ENCODE peak calls at places on chromosomes 16 and 17, in eight cellular contexts. One of them, this sample, is unnamed.

GRCh38 chr16:65576631-65577030 is 454.8 kb upstream of the CDH11 start:
- DNase-seq in aorta: no peak
- DNase-seq in NCI-H1048: no peak
- DNase-seq in MCF 10A: no peak
- DNase-seq in T-cell: no peak
- DNase-seq in NCI-H1092: no peak
- DNase-seq in GM19239: no peak
- DNase-seq in HuH-7.5: no peak
- DNase-seq in this sample: no peak

GRCh38 chr17:68533887-68534700 is 21.9 kb downstream of the PRKAR1A start:
- DNase-seq in GM19239: no peak
- DNase-seq in HuH-7.5: no peak
- DNase-seq in NCI-H1092: no peak
- DNase-seq in MCF 10A: no peak
- DNase-seq in T-cell: no peak
- DNase-seq in NCI-H1048: no peak
- DNase-seq in aorta: no peak
- DNase-seq in this sample: no peak

GRCh38 chr17:67042104-67042899 is 2.1 kb upstream of the CACNG1 start:
- DNase-seq in HuH-7.5: no peak
- DNase-seq in MCF 10A: no peak
- DNase-seq in NCI-H1048: no peak
- DNase-seq in NCI-H1092: no peak
- DNase-seq in aorta: no peak
- DNase-seq in T-cell: no peak
- DNase-seq in GM19239: no peak
- DNase-seq in this sample: no peak

GRCh38 chr17:77160032-77160876 is 19.5 kb downstream of the SEC14L1 start:
- DNase-seq in aorta: no peak
- DNase-seq in MCF 10A: no peak
- DNase-seq in GM19239: no peak
- DNase-seq in NCI-H1092: peak; percentile 26
- DNase-seq in T-cell: no peak
- DNase-seq in HuH-7.5: no peak
- DNase-seq in NCI-H1048: peak; percentile 32
- DNase-seq in this sample: no peak

GRCh38 chr17:18248300-18248731 is 10.2 kb downstream of the FLII start:
- DNase-seq in T-cell: peak; percentile 59
- DNase-seq in NCI-H1092: peak; percentile 48
- DNase-seq in NCI-H1048: no peak
- DNase-seq in aorta: no peak
- DNase-seq in HuH-7.5: peak; percentile 95
- DNase-seq in MCF 10A: peak; percentile 83
- DNase-seq in GM19239: peak; percentile 99
- DNase-seq in this sample: peak; percentile 44

GRCh38 chr17:72560303-72561247 is 439.8 kb downstream of the SOX9 start:
- DNase-seq in T-cell: peak; percentile 10
- DNase-seq in NCI-H1048: no peak
- DNase-seq in HuH-7.5: peak; percentile 64
- DNase-seq in NCI-H1092: peak; percentile 42
- DNase-seq in aorta: peak; percentile 63
- DNase-seq in MCF 10A: peak; percentile 65
- DNase-seq in GM19239: peak; percentile 76
- DNase-seq in this sample: peak; percentile 50

GRCh38 chr16:11675561-11676511 is 7.6 kb downstream of the SNN start:
- DNase-seq in NCI-H1092: no peak
- DNase-seq in HuH-7.5: peak; percentile 47
- DNase-seq in GM19239: no peak
- DNase-seq in NCI-H1048: no peak
- DNase-seq in MCF 10A: peak; percentile 80
- DNase-seq in T-cell: no peak
- DNase-seq in aorta: peak; percentile 73
- DNase-seq in this sample: peak; percentile 67

GRCh38 chr17:17256316-17256715 is 19.3 kb upstream of the FLCN start:
- DNase-seq in NCI-H1092: no peak
- DNase-seq in MCF 10A: no peak
- DNase-seq in GM19239: no peak
- DNase-seq in T-cell: no peak
- DNase-seq in HuH-7.5: no peak
- DNase-seq in NCI-H1048: no peak
- DNase-seq in aorta: no peak
- DNase-seq in this sample: no peak

GRCh38 chr16:31268033-31268365 is 8.2 kb downstream of the ITGAM start:
- DNase-seq in aorta: peak; percentile 23
- DNase-seq in NCI-H1048: no peak
- DNase-seq in HuH-7.5: no peak
- DNase-seq in T-cell: no peak
- DNase-seq in NCI-H1092: no peak
- DNase-seq in GM19239: no peak
- DNase-seq in MCF 10A: no peak
- DNase-seq in this sample: no peak

GRCh38 chr16:1133271-1133670 is 19.6 kb upstream of the CACNA1H start:
- DNase-seq in aorta: no peak
- DNase-seq in HuH-7.5: no peak
- DNase-seq in NCI-H1092: no peak
- DNase-seq in MCF 10A: no peak
- DNase-seq in GM19239: no peak
- DNase-seq in T-cell: no peak
- DNase-seq in NCI-H1048: no peak
- DNase-seq in this sample: no peak

GRCh38 chr17:70168044-70168978 is 1.0 kb upstream of the KCNJ2 start:
- DNase-seq in GM19239: peak; percentile 6
- DNase-seq in MCF 10A: peak; percentile 73
- DNase-seq in NCI-H1092: no peak
- DNase-seq in T-cell: no peak
- DNase-seq in NCI-H1048: no peak
- DNase-seq in aorta: peak; percentile 65
- DNase-seq in HuH-7.5: no peak
- DNase-seq in this sample: peak; percentile 25

GRCh38 chr16:30112197-30113030 is 923 bp downstream of the GDPD3 start:
- DNase-seq in T-cell: peak; percentile 53
- DNase-seq in GM19239: peak; percentile 74
- DNase-seq in NCI-H1048: no peak
- DNase-seq in NCI-H1092: no peak
- DNase-seq in MCF 10A: peak; percentile 79
- DNase-seq in aorta: peak; percentile 91
- DNase-seq in HuH-7.5: peak; percentile 79
- DNase-seq in this sample: no peak

GRCh38 chr16:89448656-89449055 is 41.7 kb downstream of the ANKRD11 start:
- DNase-seq in MCF 10A: no peak
- DNase-seq in NCI-H1048: no peak
- DNase-seq in HuH-7.5: no peak
- DNase-seq in NCI-H1092: no peak
- DNase-seq in T-cell: no peak
- DNase-seq in aorta: no peak
- DNase-seq in GM19239: no peak
- DNase-seq in this sample: no peak

GRCh38 chr17:2054262-2054739 is 602 bp upstream of the HIC1 start:
- DNase-seq in GM19239: no peak
- DNase-seq in NCI-H1092: no peak
- DNase-seq in HuH-7.5: peak; percentile 61
- DNase-seq in NCI-H1048: no peak
- DNase-seq in MCF 10A: peak; percentile 42
- DNase-seq in T-cell: no peak
- DNase-seq in aorta: no peak
- DNase-seq in this sample: no peak

GRCh38 chr16:79437764-79438728 is 162.5 kb downstream of the MAF start:
- DNase-seq in NCI-H1048: peak; percentile 65
- DNase-seq in NCI-H1092: no peak
- DNase-seq in HuH-7.5: no peak
- DNase-seq in T-cell: no peak
- DNase-seq in MCF 10A: peak; percentile 25
- DNase-seq in GM19239: no peak
- DNase-seq in aorta: no peak
- DNase-seq in this sample: peak; percentile 92

This sample was measured in RCC 7860.